ENCODE peak calls at places on chromosome 11, in nine cellular contexts. One of them, this sample, is unnamed.
A peak's percentile ranks its signal among the peaks of the same experiment; 100 is the strongest.

GRCh38 chr11:10311802-10312201 is 6.9 kb downstream of the ADM start:
- DNase-seq in foreskin fibroblast: no peak
- DNase-seq in glutamatergic neuron: no peak
- DNase-seq in T-cell: no peak
- DNase-seq in lower lobe of right lung: no peak
- DNase-seq in stimulated activated naive B cell treated with anti-CD40 and anti-IgM and Interleukin-4, amounts not matched to agents 10 μg/mL and 1 μg/mL and 100 μg/mL, for 72 hours: no peak
- DNase-seq in NCI-H146: no peak
- DNase-seq in mammary epithelial cell: no peak
- DNase-seq in cardiac fibroblast: no peak
- DNase-seq in this sample: no peak

GRCh38 chr11:109971184-109971523 is 122.0 kb upstream of the ZC3H12C start:
- DNase-seq in foreskin fibroblast: peak; percentile 80
- DNase-seq in glutamatergic neuron: no peak
- DNase-seq in T-cell: no peak
- DNase-seq in lower lobe of right lung: no peak
- DNase-seq in stimulated activated naive B cell treated with anti-CD40 and anti-IgM and Interleukin-4, amounts not matched to agents 10 μg/mL and 1 μg/mL and 100 μg/mL, for 72 hours: no peak
- DNase-seq in NCI-H146: no peak
- DNase-seq in mammary epithelial cell: peak; percentile 42
- DNase-seq in cardiac fibroblast: peak; percentile 89
- DNase-seq in this sample: no peak

GRCh38 chr11:118618115-118618990 is 10.9 kb downstream of the PHLDB1 start:
- DNase-seq in foreskin fibroblast: peak; percentile 96
- DNase-seq in glutamatergic neuron: peak; percentile 11
- DNase-seq in T-cell: no peak
- DNase-seq in lower lobe of right lung: peak; percentile 69
- DNase-seq in stimulated activated naive B cell treated with anti-CD40 and anti-IgM and Interleukin-4, amounts not matched to agents 10 μg/mL and 1 μg/mL and 100 μg/mL, for 72 hours: no peak
- DNase-seq in NCI-H146: no peak
- DNase-seq in mammary epithelial cell: peak; percentile 40
- DNase-seq in cardiac fibroblast: peak; percentile 94
- DNase-seq in this sample: peak; percentile 58

GRCh38 chr11:88305430-88305829 is 32.1 kb downstream of the CTSC start:
- DNase-seq in foreskin fibroblast: no peak
- DNase-seq in glutamatergic neuron: no peak
- DNase-seq in T-cell: no peak
- DNase-seq in lower lobe of right lung: no peak
- DNase-seq in stimulated activated naive B cell treated with anti-CD40 and anti-IgM and Interleukin-4, amounts not matched to agents 10 μg/mL and 1 μg/mL and 100 μg/mL, for 72 hours: no peak
- DNase-seq in NCI-H146: no peak
- DNase-seq in mammary epithelial cell: no peak
- DNase-seq in cardiac fibroblast: no peak
- DNase-seq in this sample: no peak

GRCh38 chr11:1038921-1039320 is 2.4 kb upstream of the MUC6 start:
- DNase-seq in foreskin fibroblast: no peak
- DNase-seq in glutamatergic neuron: peak; percentile 12
- DNase-seq in T-cell: no peak
- DNase-seq in lower lobe of right lung: no peak
- DNase-seq in stimulated activated naive B cell treated with anti-CD40 and anti-IgM and Interleukin-4, amounts not matched to agents 10 μg/mL and 1 μg/mL and 100 μg/mL, for 72 hours: no peak
- DNase-seq in NCI-H146: no peak
- DNase-seq in mammary epithelial cell: no peak
- DNase-seq in cardiac fibroblast: no peak
- DNase-seq in this sample: no peak

GRCh38 chr11:6418958-6419611 is at the start of gene APBB1:
- DNase-seq in foreskin fibroblast: peak; percentile 89
- DNase-seq in glutamatergic neuron: peak; percentile 79
- DNase-seq in T-cell: peak; percentile 74
- DNase-seq in lower lobe of right lung: peak; percentile 71
- DNase-seq in stimulated activated naive B cell treated with anti-CD40 and anti-IgM and Interleukin-4, amounts not matched to agents 10 μg/mL and 1 μg/mL and 100 μg/mL, for 72 hours: peak; percentile 45
- DNase-seq in NCI-H146: peak; percentile 67
- DNase-seq in mammary epithelial cell: peak; percentile 33
- DNase-seq in cardiac fibroblast: peak; percentile 52
- DNase-seq in this sample: peak; percentile 66

GRCh38 chr11:90493379-90493778 is 270.5 kb upstream of the CHORDC1 start:
- DNase-seq in foreskin fibroblast: no peak
- DNase-seq in glutamatergic neuron: no peak
- DNase-seq in T-cell: no peak
- DNase-seq in lower lobe of right lung: no peak
- DNase-seq in stimulated activated naive B cell treated with anti-CD40 and anti-IgM and Interleukin-4, amounts not matched to agents 10 μg/mL and 1 μg/mL and 100 μg/mL, for 72 hours: no peak
- DNase-seq in NCI-H146: no peak
- DNase-seq in mammary epithelial cell: no peak
- DNase-seq in cardiac fibroblast: no peak
- DNase-seq in this sample: no peak

GRCh38 chr11:2298795-2299747 is 2.6 kb downstream of the C11orf21 start:
- DNase-seq in foreskin fibroblast: no peak
- DNase-seq in glutamatergic neuron: peak; percentile 35
- DNase-seq in T-cell: peak; percentile 37
- DNase-seq in lower lobe of right lung: peak; percentile 49
- DNase-seq in stimulated activated naive B cell treated with anti-CD40 and anti-IgM and Interleukin-4, amounts not matched to agents 10 μg/mL and 1 μg/mL and 100 μg/mL, for 72 hours: no peak
- DNase-seq in NCI-H146: peak; percentile 67
- DNase-seq in mammary epithelial cell: peak; percentile 21
- DNase-seq in cardiac fibroblast: peak; percentile 23
- DNase-seq in this sample: peak; percentile 39

GRCh38 chr11:114098927-114099326 is 39.4 kb downstream of the ZBTB16 start:
- DNase-seq in foreskin fibroblast: peak; percentile 36
- DNase-seq in glutamatergic neuron: no peak
- DNase-seq in T-cell: no peak
- DNase-seq in lower lobe of right lung: no peak
- DNase-seq in stimulated activated naive B cell treated with anti-CD40 and anti-IgM and Interleukin-4, amounts not matched to agents 10 μg/mL and 1 μg/mL and 100 μg/mL, for 72 hours: no peak
- DNase-seq in NCI-H146: peak; percentile 69
- DNase-seq in mammary epithelial cell: no peak
- DNase-seq in cardiac fibroblast: no peak
- DNase-seq in this sample: no peak

GRCh38 chr11:2293396-2294339 is 8.1 kb downstream of the C11orf21 start:
- DNase-seq in foreskin fibroblast: no peak
- DNase-seq in glutamatergic neuron: peak; percentile 14
- DNase-seq in T-cell: no peak
- DNase-seq in lower lobe of right lung: peak; percentile 54
- DNase-seq in stimulated activated naive B cell treated with anti-CD40 and anti-IgM and Interleukin-4, amounts not matched to agents 10 μg/mL and 1 μg/mL and 100 μg/mL, for 72 hours: no peak
- DNase-seq in NCI-H146: no peak
- DNase-seq in mammary epithelial cell: no peak
- DNase-seq in cardiac fibroblast: no peak
- DNase-seq in this sample: no peak

GRCh38 chr11:128860571-128861361 is 6.3 kb downstream of the KCNJ1 start:
- DNase-seq in foreskin fibroblast: peak; percentile 86
- DNase-seq in glutamatergic neuron: no peak
- DNase-seq in T-cell: no peak
- DNase-seq in lower lobe of right lung: no peak
- DNase-seq in stimulated activated naive B cell treated with anti-CD40 and anti-IgM and Interleukin-4, amounts not matched to agents 10 μg/mL and 1 μg/mL and 100 μg/mL, for 72 hours: no peak
- DNase-seq in NCI-H146: no peak
- DNase-seq in mammary epithelial cell: peak; percentile 35
- DNase-seq in cardiac fibroblast: peak; percentile 12
- DNase-seq in this sample: no peak

GRCh38 chr11:15918674-15919073 is 437.7 kb downstream of the SOX6 start:
- DNase-seq in foreskin fibroblast: no peak
- DNase-seq in glutamatergic neuron: no peak
- DNase-seq in T-cell: no peak
- DNase-seq in lower lobe of right lung: no peak
- DNase-seq in stimulated activated naive B cell treated with anti-CD40 and anti-IgM and Interleukin-4, amounts not matched to agents 10 μg/mL and 1 μg/mL and 100 μg/mL, for 72 hours: no peak
- DNase-seq in NCI-H146: no peak
- DNase-seq in mammary epithelial cell: no peak
- DNase-seq in cardiac fibroblast: no peak
- DNase-seq in this sample: no peak

GRCh38 chr11:119509277-119509841 is 86.4 kb upstream of the THY1 start:
- DNase-seq in foreskin fibroblast: peak; percentile 60
- DNase-seq in glutamatergic neuron: no peak
- DNase-seq in T-cell: no peak
- DNase-seq in lower lobe of right lung: no peak
- DNase-seq in stimulated activated naive B cell treated with anti-CD40 and anti-IgM and Interleukin-4, amounts not matched to agents 10 μg/mL and 1 μg/mL and 100 μg/mL, for 72 hours: no peak
- DNase-seq in NCI-H146: no peak
- DNase-seq in mammary epithelial cell: peak; percentile 29
- DNase-seq in cardiac fibroblast: peak; percentile 51
- DNase-seq in this sample: no peak

GRCh38 chr11:111676878-111677585 is 74.8 kb downstream of the SIK2 start:
- DNase-seq in foreskin fibroblast: peak; percentile 49
- DNase-seq in glutamatergic neuron: no peak
- DNase-seq in T-cell: no peak
- DNase-seq in lower lobe of right lung: no peak
- DNase-seq in stimulated activated naive B cell treated with anti-CD40 and anti-IgM and Interleukin-4, amounts not matched to agents 10 μg/mL and 1 μg/mL and 100 μg/mL, for 72 hours: no peak
- DNase-seq in NCI-H146: no peak
- DNase-seq in mammary epithelial cell: peak; percentile 60
- DNase-seq in cardiac fibroblast: no peak
- DNase-seq in this sample: no peak

GRCh38 chr11:43447124-43447523 is 88.4 kb downstream of the TTC17 start:
- DNase-seq in foreskin fibroblast: no peak
- DNase-seq in glutamatergic neuron: no peak
- DNase-seq in T-cell: no peak
- DNase-seq in lower lobe of right lung: no peak
- DNase-seq in stimulated activated naive B cell treated with anti-CD40 and anti-IgM and Interleukin-4, amounts not matched to agents 10 μg/mL and 1 μg/mL and 100 μg/mL, for 72 hours: no peak
- DNase-seq in NCI-H146: no peak
- DNase-seq in mammary epithelial cell: no peak
- DNase-seq in cardiac fibroblast: peak; percentile 1
- DNase-seq in this sample: no peak

GRCh38 chr11:64245401-64245796 is 1.3 kb downstream of the PPP1R14B start:
- DNase-seq in foreskin fibroblast: peak; percentile 53
- DNase-seq in glutamatergic neuron: no peak
- DNase-seq in T-cell: no peak
- DNase-seq in lower lobe of right lung: no peak
- DNase-seq in stimulated activated naive B cell treated with anti-CD40 and anti-IgM and Interleukin-4, amounts not matched to agents 10 μg/mL and 1 μg/mL and 100 μg/mL, for 72 hours: no peak
- DNase-seq in NCI-H146: no peak
- DNase-seq in mammary epithelial cell: no peak
- DNase-seq in cardiac fibroblast: no peak
- DNase-seq in this sample: no peak

GRCh38 chr11:128303383-128303782 is 284.0 kb downstream of the ETS1 start:
- DNase-seq in foreskin fibroblast: no peak
- DNase-seq in glutamatergic neuron: no peak
- DNase-seq in T-cell: no peak
- DNase-seq in lower lobe of right lung: no peak
- DNase-seq in stimulated activated naive B cell treated with anti-CD40 and anti-IgM and Interleukin-4, amounts not matched to agents 10 μg/mL and 1 μg/mL and 100 μg/mL, for 72 hours: no peak
- DNase-seq in NCI-H146: no peak
- DNase-seq in mammary epithelial cell: no peak
- DNase-seq in cardiac fibroblast: no peak
- DNase-seq in this sample: no peak

GRCh38 chr11:47083913-47084312 is 92.8 kb downstream of the ARFGAP2 start:
- DNase-seq in foreskin fibroblast: peak; percentile 67
- DNase-seq in glutamatergic neuron: no peak
- DNase-seq in T-cell: no peak
- DNase-seq in lower lobe of right lung: no peak
- DNase-seq in stimulated activated naive B cell treated with anti-CD40 and anti-IgM and Interleukin-4, amounts not matched to agents 10 μg/mL and 1 μg/mL and 100 μg/mL, for 72 hours: no peak
- DNase-seq in NCI-H146: no peak
- DNase-seq in mammary epithelial cell: peak; percentile 66
- DNase-seq in cardiac fibroblast: peak; percentile 57
- DNase-seq in this sample: no peak

GRCh38 chr11:59158206-59159068 is 13.5 kb upstream of the DTX4 start:
- DNase-seq in foreskin fibroblast: peak; percentile 84
- DNase-seq in glutamatergic neuron: peak; percentile 53
- DNase-seq in T-cell: peak; percentile 49
- DNase-seq in lower lobe of right lung: no peak
- DNase-seq in stimulated activated naive B cell treated with anti-CD40 and anti-IgM and Interleukin-4, amounts not matched to agents 10 μg/mL and 1 μg/mL and 100 μg/mL, for 72 hours: no peak
- DNase-seq in NCI-H146: peak; percentile 64
- DNase-seq in mammary epithelial cell: peak; percentile 52
- DNase-seq in cardiac fibroblast: peak; percentile 84
- DNase-seq in this sample: no peak

GRCh38 chr11:2701230-2701629 is 1.4 kb upstream of the KCNQ1OT1 start:
- DNase-seq in foreskin fibroblast: no peak
- DNase-seq in glutamatergic neuron: no peak
- DNase-seq in T-cell: no peak
- DNase-seq in lower lobe of right lung: no peak
- DNase-seq in stimulated activated naive B cell treated with anti-CD40 and anti-IgM and Interleukin-4, amounts not matched to agents 10 μg/mL and 1 μg/mL and 100 μg/mL, for 72 hours: no peak
- DNase-seq in NCI-H146: no peak
- DNase-seq in mammary epithelial cell: no peak
- DNase-seq in cardiac fibroblast: no peak
- DNase-seq in this sample: no peak

GRCh38 chr11:83836883-83837654 is 550.9 kb upstream of the CCDC90B start:
- DNase-seq in foreskin fibroblast: peak; percentile 28
- DNase-seq in glutamatergic neuron: peak; percentile 52
- DNase-seq in T-cell: no peak
- DNase-seq in lower lobe of right lung: no peak
- DNase-seq in stimulated activated naive B cell treated with anti-CD40 and anti-IgM and Interleukin-4, amounts not matched to agents 10 μg/mL and 1 μg/mL and 100 μg/mL, for 72 hours: peak; percentile 6
- DNase-seq in NCI-H146: peak; percentile 31
- DNase-seq in mammary epithelial cell: peak; percentile 33
- DNase-seq in cardiac fibroblast: peak; percentile 48
- DNase-seq in this sample: peak; percentile 63

GRCh38 chr11:113176971-113177370 is 137.4 kb upstream of the TTC12 start:
- DNase-seq in foreskin fibroblast: peak; percentile 73
- DNase-seq in glutamatergic neuron: no peak
- DNase-seq in T-cell: no peak
- DNase-seq in lower lobe of right lung: no peak
- DNase-seq in stimulated activated naive B cell treated with anti-CD40 and anti-IgM and Interleukin-4, amounts not matched to agents 10 μg/mL and 1 μg/mL and 100 μg/mL, for 72 hours: no peak
- DNase-seq in NCI-H146: no peak
- DNase-seq in mammary epithelial cell: peak; percentile 53
- DNase-seq in cardiac fibroblast: peak; percentile 72
- DNase-seq in this sample: no peak

GRCh38 chr11:3154001-3154599 is 11.0 kb downstream of the OSBPL5 start:
- DNase-seq in foreskin fibroblast: no peak
- DNase-seq in glutamatergic neuron: peak; percentile 15
- DNase-seq in T-cell: no peak
- DNase-seq in lower lobe of right lung: no peak
- DNase-seq in stimulated activated naive B cell treated with anti-CD40 and anti-IgM and Interleukin-4, amounts not matched to agents 10 μg/mL and 1 μg/mL and 100 μg/mL, for 72 hours: no peak
- DNase-seq in NCI-H146: no peak
- DNase-seq in mammary epithelial cell: no peak
- DNase-seq in cardiac fibroblast: no peak
- DNase-seq in this sample: no peak

GRCh38 chr11:69899957-69900821 is 81.0 kb upstream of the FGF3 start:
- DNase-seq in foreskin fibroblast: peak; percentile 21
- DNase-seq in glutamatergic neuron: peak; percentile 22
- DNase-seq in T-cell: no peak
- DNase-seq in lower lobe of right lung: no peak
- DNase-seq in stimulated activated naive B cell treated with anti-CD40 and anti-IgM and Interleukin-4, amounts not matched to agents 10 μg/mL and 1 μg/mL and 100 μg/mL, for 72 hours: no peak
- DNase-seq in NCI-H146: no peak
- DNase-seq in mammary epithelial cell: no peak
- DNase-seq in cardiac fibroblast: no peak
- DNase-seq in this sample: no peak

GRCh38 chr11:59573216-59573615 is 42.4 kb downstream of the OSBP start:
- DNase-seq in foreskin fibroblast: peak; percentile 91
- DNase-seq in glutamatergic neuron: no peak
- DNase-seq in T-cell: no peak
- DNase-seq in lower lobe of right lung: no peak
- DNase-seq in stimulated activated naive B cell treated with anti-CD40 and anti-IgM and Interleukin-4, amounts not matched to agents 10 μg/mL and 1 μg/mL and 100 μg/mL, for 72 hours: no peak
- DNase-seq in NCI-H146: no peak
- DNase-seq in mammary epithelial cell: peak; percentile 62
- DNase-seq in cardiac fibroblast: peak; percentile 87
- DNase-seq in this sample: no peak

GRCh38 chr11:2526808-2527381 is 82.1 kb downstream of the KCNQ1 start:
- DNase-seq in foreskin fibroblast: no peak
- DNase-seq in glutamatergic neuron: peak; percentile 8
- DNase-seq in T-cell: no peak
- DNase-seq in lower lobe of right lung: peak; percentile 82
- DNase-seq in stimulated activated naive B cell treated with anti-CD40 and anti-IgM and Interleukin-4, amounts not matched to agents 10 μg/mL and 1 μg/mL and 100 μg/mL, for 72 hours: peak; percentile 69
- DNase-seq in NCI-H146: no peak
- DNase-seq in mammary epithelial cell: no peak
- DNase-seq in cardiac fibroblast: no peak
- DNase-seq in this sample: peak; percentile 3

GRCh38 chr11:11408436-11409221 is 55.6 kb upstream of the CSNK2A3 start:
- DNase-seq in foreskin fibroblast: peak; percentile 56
- DNase-seq in glutamatergic neuron: no peak
- DNase-seq in T-cell: no peak
- DNase-seq in lower lobe of right lung: no peak
- DNase-seq in stimulated activated naive B cell treated with anti-CD40 and anti-IgM and Interleukin-4, amounts not matched to agents 10 μg/mL and 1 μg/mL and 100 μg/mL, for 72 hours: no peak
- DNase-seq in NCI-H146: no peak
- DNase-seq in mammary epithelial cell: no peak
- DNase-seq in cardiac fibroblast: no peak
- DNase-seq in this sample: no peak

GRCh38 chr11:45457649-45458048 is 171.5 kb upstream of the SYT13 start:
- DNase-seq in foreskin fibroblast: peak; percentile 73
- DNase-seq in glutamatergic neuron: no peak
- DNase-seq in T-cell: no peak
- DNase-seq in lower lobe of right lung: no peak
- DNase-seq in stimulated activated naive B cell treated with anti-CD40 and anti-IgM and Interleukin-4, amounts not matched to agents 10 μg/mL and 1 μg/mL and 100 μg/mL, for 72 hours: no peak
- DNase-seq in NCI-H146: no peak
- DNase-seq in mammary epithelial cell: peak; percentile 77
- DNase-seq in cardiac fibroblast: peak; percentile 97
- DNase-seq in this sample: no peak

GRCh38 chr11:92109476-92109875 is 115.1 kb upstream of the FAT3 start:
- DNase-seq in foreskin fibroblast: no peak
- DNase-seq in glutamatergic neuron: no peak
- DNase-seq in T-cell: no peak
- DNase-seq in lower lobe of right lung: no peak
- DNase-seq in stimulated activated naive B cell treated with anti-CD40 and anti-IgM and Interleukin-4, amounts not matched to agents 10 μg/mL and 1 μg/mL and 100 μg/mL, for 72 hours: no peak
- DNase-seq in NCI-H146: no peak
- DNase-seq in mammary epithelial cell: no peak
- DNase-seq in cardiac fibroblast: no peak
- DNase-seq in this sample: no peak

GRCh38 chr11:8386134-8386864 is 122.6 kb upstream of the LMO1 start:
- DNase-seq in foreskin fibroblast: no peak
- DNase-seq in glutamatergic neuron: no peak
- DNase-seq in T-cell: no peak
- DNase-seq in lower lobe of right lung: no peak
- DNase-seq in stimulated activated naive B cell treated with anti-CD40 and anti-IgM and Interleukin-4, amounts not matched to agents 10 μg/mL and 1 μg/mL and 100 μg/mL, for 72 hours: no peak
- DNase-seq in NCI-H146: no peak
- DNase-seq in mammary epithelial cell: no peak
- DNase-seq in cardiac fibroblast: no peak
- DNase-seq in this sample: no peak

This sample was measured in BE2C.